ENCODE peak calls at places on chromosomes 2 and 18, in four cellular contexts. C is psoas muscle, K is GM20000, O is cardiac muscle cell. Q is an unnamed sample.
A peak's percentile ranks its signal among the peaks of the same experiment; 100 is the strongest.

GRCh38 chr2:8202139-8202538 is 479.7 kb upstream of the ID2 start:
- DNase-seq in O (no peak), K (peak; percentile 59), C (no peak), Q (no peak)

GRCh38 chr2:197515277-197515797 is 529 bp upstream of the MOB4 start:
- DNase-seq in K (no peak), O (peak; percentile 27), C (no peak), Q (no peak)

GRCh38 chr2:176827269-176827668 is 385.3 kb upstream of the HNRNPA3 start:
- DNase-seq in O (no peak), C (no peak), K (no peak), Q (no peak)

GRCh38 chr18:55763298-55763697 is 175.3 kb upstream of the TCF4 start:
- DNase-seq in O (no peak), K (no peak), C (no peak), Q (no peak)

GRCh38 chr2:224086226-224086911 is 47.3 kb upstream of the SERPINE2 start:
- DNase-seq in O (peak; percentile 84), C (no peak), K (no peak), Q (no peak)

GRCh38 chr2:20916604-20917286 is 93.8 kb upstream of the LDAH start:
- DNase-seq in C (no peak), O (peak; percentile 8), K (no peak), Q (no peak)

GRCh38 chr2:35468271-35468670 is 887.3 kb upstream of the CRIM1 start:
- DNase-seq in K (no peak), C (no peak), O (no peak), Q (no peak)

GRCh38 chr2:169877406-169877805 is 50.2 kb downstream of the UBR3 start:
- DNase-seq in O (peak; percentile 63), C (no peak), K (peak; percentile 14), Q (no peak)

GRCh38 chr2:85999131-85999831 is 106.4 kb downstream of the POLR1A start:
- DNase-seq in C (no peak), O (peak; percentile 55), K (peak; percentile 77), Q (no peak)

GRCh38 chr2:88810488-88810887 is 119.0 kb downstream of the RPIA start:
- DNase-seq in C (no peak), K (no peak), O (no peak), Q (no peak)

GRCh38 chr18:62881509-62882016 is 166.2 kb downstream of the PHLPP1 start:
- DNase-seq in C (no peak), K (no peak), O (peak; percentile 93), Q (no peak)

GRCh38 chr18:49447810-49448745 is 12.4 kb downstream of the DYM start:
- DNase-seq in C (no peak), O (peak; percentile 79), K (peak; percentile 25), Q (no peak)

GRCh38 chr2:80054339-80054675 is 250.2 kb downstream of the LRRTM1 start:
- DNase-seq in O (no peak), K (no peak), C (no peak), Q (no peak)

GRCh38 chr2:61111708-61112107 is 46.0 kb downstream of the SANBR start:
- DNase-seq in C (no peak), O (no peak), K (no peak), Q (no peak)

GRCh38 chr2:182821172-182821571 is 45.3 kb downstream of the FRZB start:
- DNase-seq in K (no peak), C (no peak), O (no peak), Q (no peak)

GRCh38 chr18:415627-416612 is 84.6 kb downstream of the COLEC12 start:
- DNase-seq in O (peak; percentile 58), C (no peak), K (no peak), Q (no peak)

GRCh38 chr2:184119920-184120820 is 478.2 kb upstream of the ZNF804A start:
- DNase-seq in O (no peak), C (no peak), K (no peak), Q (no peak)

GRCh38 chr18:76414936-76415621 is 80.0 kb downstream of the ZNF516 start:
- DNase-seq in K (no peak), O (no peak), C (no peak), Q (no peak)

GRCh38 chr2:101698419-101699190 is 1.1 kb downstream of the MAP4K4 start:
- DNase-seq in K (no peak), O (peak; percentile 42), C (no peak), Q (no peak)

GRCh38 chr2:53033416-53033815 is 734.2 kb upstream of the CHAC2 start:
- DNase-seq in C (no peak), O (no peak), K (no peak), Q (no peak)

GRCh38 chr2:30113617-30114293 is 33.1 kb upstream of the YPEL5 start:
- DNase-seq in C (no peak), O (peak; percentile 64), K (no peak), Q (no peak)

GRCh38 chr2:172613035-172613434 is 57.1 kb downstream of the PDK1 start:
- DNase-seq in C (no peak), K (no peak), O (peak; percentile 59), Q (peak; percentile 62)

GRCh38 chr2:236998250-236998649 is 87.4 kb upstream of the COPS8 start:
- DNase-seq in O (peak; percentile 21), K (no peak), C (no peak), Q (no peak)

GRCh38 chr2:207139551-207139950 is 26.2 kb downstream of the KLF7 start:
- DNase-seq in K (no peak), O (peak; percentile 54), C (no peak), Q (no peak)

GRCh38 chr2:54531558-54531957 is 75.4 kb downstream of the SPTBN1 start:
- DNase-seq in K (no peak), O (no peak), C (no peak), Q (no peak)

GRCh38 chr18:49548266-49548665 is 13.6 kb upstream of the LIPG start:
- DNase-seq in C (no peak), O (peak; percentile 30), K (no peak), Q (no peak)

GRCh38 chr2:39529836-39530235 is 92.8 kb upstream of the MAP4K3 start:
- DNase-seq in C (no peak), O (no peak), K (no peak), Q (no peak)

GRCh38 chr2:238106339-238106697 is 6.2 kb downstream of the ESPNL start:
- DNase-seq in K (no peak), C (no peak), O (no peak), Q (no peak)

GRCh38 chr2:134253117-134253704 is 661 bp upstream of the MGAT5 start:
- DNase-seq in C (no peak), K (peak; percentile 20), O (no peak), Q (no peak)

GRCh38 chr2:15914981-15915380 is 25.4 kb upstream of the MYCN start:
- DNase-seq in K (no peak), O (no peak), C (no peak), Q (no peak)

GRCh38 chr2:178265851-178266250 is 71.5 kb downstream of the OSBPL6 start:
- DNase-seq in O (no peak), C (no peak), K (no peak), Q (no peak)

GRCh38 chr2:143433158-143433557 is 303.9 kb downstream of the ARHGAP15 start:
- DNase-seq in O (peak; percentile 37), C (no peak), K (no peak), Q (no peak)
- TF ChIP-seq CTCF in O (peak; percentile 18), C (no peak), K (no peak), Q (peak; percentile 28)

GRCh38 chr18:26840965-26841364 is 24.5 kb downstream of the AQP4 start:
- DNase-seq in O (no peak), K (no peak), C (no peak), Q (no peak)
- TF ChIP-seq CTCF in O (no peak), K (no peak), C (no peak), Q (no peak)

GRCh38 chr2:43026451-43027102 is 199.8 kb downstream of the ZFP36L2 start:
- DNase-seq in C (peak; percentile 62), K (no peak), O (no peak), Q (no peak)

GRCh38 chr2:43025709-43026290 is 200.6 kb downstream of the ZFP36L2 start:
- DNase-seq in C (no peak), O (no peak), K (no peak), Q (no peak)

GRCh38 chr2:43022896-43023295 is 203.5 kb downstream of the ZFP36L2 start:
- DNase-seq in C (no peak), O (no peak), K (no peak), Q (no peak)

GRCh38 chr2:43023791-43024514 is 202.5 kb downstream of the ZFP36L2 start:
- DNase-seq in C (peak; percentile 22), K (no peak), O (no peak), Q (no peak)

DNA sequence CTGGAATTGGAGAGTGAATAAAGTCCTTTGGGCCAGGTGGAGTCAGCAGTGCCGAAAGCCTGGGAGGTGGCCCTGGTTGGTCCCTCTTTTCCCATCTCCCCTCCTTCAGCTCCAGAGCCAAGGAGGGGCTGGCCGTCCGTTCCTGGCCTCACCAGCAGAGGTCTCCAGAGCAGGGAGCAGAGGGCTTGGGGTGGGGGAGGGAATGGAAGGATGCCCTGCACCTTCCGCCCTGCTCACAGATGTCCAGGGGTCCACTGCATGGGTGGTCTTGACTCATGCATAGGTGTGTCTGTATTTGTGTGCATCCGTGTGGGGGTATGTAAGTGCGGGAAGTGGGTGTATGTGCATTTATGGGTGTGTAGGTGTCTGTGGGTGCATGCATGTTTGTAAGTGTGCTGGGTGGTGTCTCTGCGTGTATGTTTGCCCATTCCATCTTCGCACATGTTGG is 201.9 kb downstream of the ZFP36L2 start:
- DNase-seq in O (peak; percentile 71), K (peak; percentile 76), C (peak; percentile 74), Q (peak; percentile 50)
- TF ChIP-seq CTCF in O (peak; percentile 90), K (peak; percentile 64), C (peak; percentile 76), Q (peak; percentile 46)

GRCh38 chr2:205716126-205716525 is 33.8 kb downstream of the NRP2 start:
- DNase-seq in K (no peak), C (no peak), O (no peak), Q (no peak)
- TF ChIP-seq CTCF in K (no peak), C (no peak), O (peak; percentile 27), Q (no peak)

DNA sequence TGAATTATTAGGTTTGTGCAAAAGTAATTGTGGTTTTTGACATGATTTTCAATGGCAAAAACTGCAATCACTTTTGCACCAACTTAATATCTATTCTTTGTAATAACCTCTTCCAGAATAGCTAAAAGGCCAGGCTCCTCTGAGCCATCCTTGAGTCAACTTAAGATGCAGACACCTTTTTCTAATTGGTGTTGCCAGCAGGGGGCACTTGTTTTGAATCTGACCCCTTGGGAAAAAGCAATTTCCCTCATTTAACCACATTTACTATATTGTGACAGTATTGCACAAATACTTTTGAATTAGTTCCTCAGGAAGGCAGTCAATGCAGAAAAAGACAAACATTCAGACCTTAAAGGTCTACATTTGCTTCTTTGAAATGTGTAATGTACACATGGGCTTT is 78.6 kb upstream of the GALNT5 start:
- DNase-seq in C (no peak), O (no peak), K (no peak), Q (no peak)
- TF ChIP-seq CTCF in C (no peak), O (peak; percentile 21), K (no peak), Q (no peak)

DNA sequence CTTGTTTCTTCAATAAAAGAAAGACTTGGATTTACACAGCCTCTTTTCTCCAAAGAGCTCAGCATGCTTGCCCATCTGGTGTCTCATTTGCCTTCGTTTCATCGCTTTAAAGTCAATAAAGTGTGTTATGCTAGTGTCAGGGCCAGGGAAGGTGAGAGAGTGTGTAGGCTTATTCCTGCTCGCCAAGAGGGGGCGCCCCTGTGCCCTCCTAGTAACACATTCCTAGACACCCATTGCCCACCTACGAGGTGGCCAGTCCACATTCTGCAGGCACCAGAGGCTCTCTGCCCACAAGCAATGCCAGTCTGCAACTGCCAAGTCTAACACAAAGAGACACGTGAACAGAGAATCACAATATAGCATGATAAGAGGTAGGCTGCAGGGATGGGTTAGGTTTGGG is 39.4 kb upstream of the DAPL1 start:
- DNase-seq in C (no peak), O (no peak), K (no peak), Q (no peak)
- TF ChIP-seq CTCF in C (no peak), O (peak; percentile 48), K (no peak), Q (peak; percentile 23)

Q was measured in D721Med.